ENCODE peak calls at places on chromosomes 2 and 18, in four cellular contexts. One of them, this sample, is unnamed.

GRCh38 chr2:229974271-229974670 is 52.0 kb downstream of the FBXO36 start:
- DNase-seq in HL-60: no peak
- DNase-seq in K562: peak
- DNase-seq in GM12878: no peak
- DNase-seq in this sample: no peak

GRCh38 chr2:127621981-127622431 is 23.9 kb upstream of the GPR17 start:
- DNase-seq in K562: no peak
- DNase-seq in GM12878: no peak
- DNase-seq in HL-60: no peak
- DNase-seq in this sample: no peak

GRCh38 chr18:49721981-49722380 is 91.4 kb downstream of the ACAA2 start:
- DNase-seq in GM12878: no peak
- DNase-seq in K562: no peak
- DNase-seq in HL-60: no peak
- DNase-seq in this sample: no peak

GRCh38 chr2:107777962-107778361 is 48.7 kb upstream of the RGPD4 start:
- DNase-seq in HL-60: no peak
- DNase-seq in GM12878: no peak
- DNase-seq in K562: no peak
- DNase-seq in this sample: no peak

GRCh38 chr2:216508229-216508628 is 9.6 kb downstream of the RPL37A start:
- DNase-seq in HL-60: no peak
- DNase-seq in K562: no peak
- DNase-seq in GM12878: no peak
- DNase-seq in this sample: no peak

GRCh38 chr2:215793747-215794595 is 219.4 kb downstream of the MREG start:
- DNase-seq in K562: peak
- DNase-seq in HL-60: peak
- DNase-seq in GM12878: peak
- DNase-seq in this sample: no peak

GRCh38 chr2:7272180-7272579 is 355.0 kb downstream of the RNF144A start:
- DNase-seq in HL-60: no peak
- DNase-seq in K562: no peak
- DNase-seq in GM12878: no peak
- DNase-seq in this sample: no peak

GRCh38 chr2:290090-290722 is 2.3 kb upstream of the ALKAL2 start:
- DNase-seq in HL-60: no peak
- DNase-seq in GM12878: no peak
- DNase-seq in K562: peak
- DNase-seq in this sample: no peak

GRCh38 chr2:180657054-180657453 is 323.4 kb upstream of the UBE2E3 start:
- DNase-seq in GM12878: no peak
- DNase-seq in K562: no peak
- DNase-seq in HL-60: no peak
- DNase-seq in this sample: no peak

GRCh38 chr2:21451418-21451817 is 327.6 kb downstream of the TDRD15 start:
- DNase-seq in HL-60: no peak
- DNase-seq in K562: no peak
- DNase-seq in GM12878: no peak
- DNase-seq in this sample: no peak

GRCh38 chr18:10840768-10841167 is 308.6 kb downstream of the PIEZO2 start:
- DNase-seq in HL-60: no peak
- DNase-seq in GM12878: no peak
- DNase-seq in K562: peak
- DNase-seq in this sample: no peak

GRCh38 chr18:55838322-55838721 is 250.3 kb upstream of the TCF4 start:
- DNase-seq in HL-60: no peak
- DNase-seq in GM12878: no peak
- DNase-seq in K562: peak
- DNase-seq in this sample: no peak

GRCh38 chr18:55839350-55839749 is 251.4 kb upstream of the TCF4 start:
- DNase-seq in HL-60: no peak
- DNase-seq in GM12878: no peak
- DNase-seq in K562: no peak
- DNase-seq in this sample: no peak

GRCh38 chr18:55830490-55830889 is 242.5 kb upstream of the TCF4 start:
- DNase-seq in K562: no peak
- DNase-seq in GM12878: no peak
- DNase-seq in HL-60: peak
- DNase-seq in this sample: no peak

GRCh38 chr18:55838841-55839240 is 250.8 kb upstream of the TCF4 start:
- DNase-seq in GM12878: no peak
- DNase-seq in HL-60: no peak
- DNase-seq in K562: no peak
- DNase-seq in this sample: no peak

DNA sequence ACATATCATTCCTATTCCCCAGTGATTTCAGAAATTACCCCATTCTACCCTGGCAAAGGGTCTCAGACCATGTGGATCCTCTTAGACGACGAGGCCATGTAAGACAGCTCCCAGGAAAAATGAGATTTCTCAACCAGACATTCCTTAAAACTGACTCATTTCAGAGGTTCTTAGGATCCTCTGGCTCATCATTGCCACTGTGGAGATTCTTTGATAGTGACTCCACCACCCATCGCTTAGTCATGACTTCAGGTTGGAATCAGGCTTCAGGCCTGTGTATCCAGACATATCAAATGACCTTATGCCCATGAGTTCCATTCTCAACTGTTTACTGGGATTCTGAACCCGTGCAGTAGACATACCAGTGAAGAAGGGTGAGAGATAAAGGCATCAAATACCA is 245.6 kb upstream of the TCF4 start:
- DNase-seq in HL-60: no peak
- DNase-seq in K562: no peak
- DNase-seq in GM12878: no peak
- DNase-seq in this sample: no peak
- TF ChIP-seq SPI1 in HL-60: no peak
- TF ChIP-seq SPI1 in K562: no peak
- TF ChIP-seq SPI1 in GM12878: no peak
- TF ChIP-seq SPI1 in this sample: no peak

DNA sequence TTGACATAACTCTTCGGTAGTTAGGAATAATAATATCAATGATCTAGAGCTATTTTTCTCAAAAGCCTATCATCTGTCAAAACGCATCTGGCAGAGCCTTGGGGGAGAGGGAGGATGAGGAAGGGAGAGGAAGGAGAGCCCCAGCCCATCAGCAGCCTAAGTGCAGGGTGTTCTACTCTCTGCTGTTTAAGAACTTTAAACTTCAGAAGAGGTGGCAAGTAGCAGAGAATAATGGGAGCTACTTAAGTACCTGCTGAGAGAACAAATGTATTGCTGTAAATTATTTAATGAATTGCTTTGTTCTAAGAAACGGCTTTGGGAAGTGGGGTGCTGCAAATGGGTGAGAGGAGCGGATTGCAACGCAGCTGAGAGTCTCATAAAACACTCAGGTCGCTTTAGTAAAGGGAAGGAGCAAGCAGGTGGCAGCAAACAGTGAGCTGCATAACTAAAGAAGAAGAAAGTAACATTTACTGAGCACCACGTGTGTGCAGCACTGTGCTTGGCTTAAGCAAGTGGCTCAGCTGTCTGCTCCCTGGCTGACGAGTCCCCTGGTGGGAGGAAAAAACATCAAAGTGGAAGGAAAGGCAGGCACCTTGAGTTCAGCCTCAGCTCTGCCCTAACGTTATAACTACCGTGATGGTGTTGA is 26.3 kb upstream of the SH3RF3 start:
- DNase-seq in K562: no peak
- DNase-seq in GM12878: no peak
- DNase-seq in HL-60: no peak
- DNase-seq in this sample: no peak
- TF ChIP-seq SPI1 in K562: no peak
- TF ChIP-seq SPI1 in GM12878: no peak
- TF ChIP-seq SPI1 in HL-60: no peak
- TF ChIP-seq SPI1 in this sample: no peak

GRCh38 chr2:48479923-48480322 is 50.0 kb upstream of the STON1 start:
- DNase-seq in K562: no peak
- DNase-seq in GM12878: no peak
- DNase-seq in HL-60: no peak
- DNase-seq in this sample: no peak
- TF ChIP-seq SPI1 in K562: no peak
- TF ChIP-seq SPI1 in GM12878: no peak
- TF ChIP-seq SPI1 in HL-60: no peak
- TF ChIP-seq SPI1 in this sample: no peak

GRCh38 chr2:242011991-242012764 is 142.6 kb downstream of the RTP5 start:
- DNase-seq in GM12878: no peak
- DNase-seq in HL-60: no peak
- DNase-seq in K562: no peak
- DNase-seq in this sample: no peak

GRCh38 chr2:242012956-242013764 is 143.6 kb downstream of the RTP5 start:
- DNase-seq in GM12878: no peak
- DNase-seq in HL-60: no peak
- DNase-seq in K562: no peak
- DNase-seq in this sample: no peak

GRCh38 chr2:242011516-242011915 is 142.0 kb downstream of the RTP5 start:
- DNase-seq in HL-60: no peak
- DNase-seq in GM12878: no peak
- DNase-seq in K562: no peak
- DNase-seq in this sample: no peak

GRCh38 chr2:242013771-242014170 is 144.2 kb downstream of the RTP5 start:
- DNase-seq in K562: no peak
- DNase-seq in HL-60: no peak
- DNase-seq in GM12878: no peak
- DNase-seq in this sample: no peak

DNA sequence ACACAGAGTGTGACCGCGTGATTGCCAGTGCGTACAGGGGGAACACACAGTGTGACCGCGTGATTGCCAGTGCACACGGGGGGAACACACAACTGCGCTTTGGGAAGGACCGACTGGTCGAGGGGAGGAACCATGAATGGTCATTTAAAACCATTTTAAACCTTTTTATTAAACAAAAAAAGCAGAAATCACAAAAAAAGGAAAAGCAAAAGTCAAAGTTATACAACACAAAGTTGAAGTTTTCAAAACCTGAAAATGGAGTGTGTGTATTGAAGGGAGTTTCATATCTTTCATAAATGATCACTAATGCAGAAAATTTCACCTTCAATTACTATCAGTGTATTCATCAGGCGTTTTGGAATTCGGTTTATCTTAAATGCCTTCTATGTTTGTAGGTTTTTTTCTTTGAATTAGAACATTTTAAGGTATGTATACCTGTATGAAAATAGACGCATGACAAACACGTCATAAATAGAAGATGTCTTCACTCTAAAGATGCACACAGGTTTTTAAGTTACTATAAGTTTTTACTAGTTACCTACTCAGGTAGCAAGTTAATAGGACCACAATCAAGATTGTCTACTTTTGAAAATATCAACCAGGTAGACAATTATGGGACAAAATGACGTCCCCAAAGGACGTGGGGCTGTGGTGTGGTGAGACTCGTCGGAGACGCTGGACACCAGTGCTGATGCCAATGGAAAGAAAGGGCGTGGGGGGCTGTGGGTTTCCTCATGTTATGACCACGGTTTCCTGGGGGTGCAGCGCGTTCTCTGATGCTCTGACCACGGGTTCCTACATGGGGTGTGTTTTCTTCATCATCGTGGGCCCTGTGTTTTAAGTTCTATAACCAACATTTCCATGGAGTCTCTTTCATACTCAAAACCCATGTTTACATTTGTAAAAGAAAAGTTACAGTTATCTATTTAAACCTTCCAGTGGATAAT is 141.3 kb downstream of the RTP5 start:
- DNase-seq in HL-60: no peak
- DNase-seq in GM12878: no peak
- DNase-seq in K562: no peak
- DNase-seq in this sample: no peak
- TF ChIP-seq SPI1 in HL-60: no peak
- TF ChIP-seq SPI1 in GM12878: no peak
- TF ChIP-seq SPI1 in K562: no peak
- TF ChIP-seq SPI1 in this sample: no peak

GRCh38 chr2:203648273-203648672 is 58.2 kb upstream of the CD28 start:
- DNase-seq in K562: no peak
- DNase-seq in HL-60: no peak
- DNase-seq in GM12878: no peak
- DNase-seq in this sample: no peak

GRCh38 chr2:203646961-203647360 is 59.5 kb upstream of the CD28 start:
- DNase-seq in GM12878: no peak
- DNase-seq in K562: no peak
- DNase-seq in HL-60: no peak
- DNase-seq in this sample: no peak

GRCh38 chr2:203647579-203647978 is 58.9 kb upstream of the CD28 start:
- DNase-seq in HL-60: no peak
- DNase-seq in K562: no peak
- DNase-seq in GM12878: no peak
- DNase-seq in this sample: no peak

GRCh38 chr2:203649176-203649814 is 57.1 kb upstream of the CD28 start:
- DNase-seq in GM12878: no peak
- DNase-seq in HL-60: no peak
- DNase-seq in K562: no peak
- DNase-seq in this sample: no peak

DNA sequence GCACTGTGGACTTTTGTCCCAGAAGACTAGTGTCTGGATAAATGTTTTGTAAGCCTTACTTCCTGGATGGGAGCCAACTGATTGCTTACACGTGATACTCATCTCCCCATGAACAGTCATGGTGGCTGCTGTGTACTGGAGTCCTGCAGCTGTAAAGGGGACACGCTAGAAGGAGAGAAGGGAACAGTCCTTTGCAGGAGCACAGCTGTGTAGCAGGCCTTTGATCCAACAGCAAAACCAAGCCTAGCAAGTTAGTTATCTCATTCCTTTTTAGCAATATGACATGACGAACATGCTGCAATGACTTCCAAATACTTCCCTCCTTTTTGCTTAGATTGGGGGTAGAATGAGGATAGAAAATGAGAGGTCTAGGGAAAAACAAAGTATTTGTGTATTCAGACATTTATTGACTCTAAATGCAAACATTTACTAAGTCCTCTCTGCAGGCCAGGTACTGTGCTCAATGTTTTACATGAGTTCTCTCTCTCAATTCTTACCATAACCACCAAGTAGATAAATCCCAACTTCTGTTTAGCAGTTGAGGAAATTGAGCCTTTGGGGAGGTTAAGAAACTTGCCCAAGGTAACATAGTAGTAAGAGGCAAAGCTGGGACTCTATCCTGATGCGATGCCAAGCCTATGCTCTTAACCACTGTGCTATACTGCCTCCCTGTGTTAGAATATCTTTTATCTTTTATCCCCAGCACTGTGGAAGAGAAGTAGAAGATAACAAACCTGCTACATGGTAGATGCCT is 55.4 kb upstream of the CD28 start:
- DNase-seq in K562: peak
- DNase-seq in HL-60: peak
- DNase-seq in GM12878: no peak
- DNase-seq in this sample: no peak
- TF ChIP-seq SPI1 in K562: no peak
- TF ChIP-seq SPI1 in HL-60: no peak
- TF ChIP-seq SPI1 in GM12878: no peak
- TF ChIP-seq SPI1 in this sample: no peak

GRCh38 chr2:182694189-182694588 is 21.9 kb upstream of the DNAJC10 start:
- DNase-seq in HL-60: no peak
- DNase-seq in K562: no peak
- DNase-seq in GM12878: no peak
- DNase-seq in this sample: no peak

DNA sequence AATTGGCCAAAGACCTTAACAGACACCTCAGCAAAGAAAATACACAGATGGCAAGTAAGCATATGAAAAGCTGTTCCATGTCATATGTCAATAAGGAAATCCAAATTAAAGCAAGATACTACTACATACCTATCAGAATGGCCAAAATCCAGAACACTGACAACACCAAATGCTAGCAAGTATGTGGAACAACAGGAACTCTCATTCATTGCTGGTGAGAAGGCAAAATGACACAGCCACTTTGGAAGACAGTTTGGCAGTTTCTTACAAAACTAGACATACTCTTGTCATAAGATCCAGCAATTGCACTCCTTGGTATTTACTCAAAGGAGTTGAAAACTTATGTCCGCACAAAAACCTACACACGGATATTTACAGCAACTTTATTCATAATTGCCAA is 20.3 kb upstream of the DNAJC10 start:
- DNase-seq in HL-60: no peak
- DNase-seq in K562: no peak
- DNase-seq in GM12878: no peak
- DNase-seq in this sample: no peak
- TF ChIP-seq SPI1 in HL-60: no peak
- TF ChIP-seq SPI1 in K562: no peak
- TF ChIP-seq SPI1 in GM12878: no peak
- TF ChIP-seq SPI1 in this sample: no peak

This sample was measured in GM12891.